ENCODE peak calls at places on chromosomes 5 and 9, in eight cellular contexts. I, Z, K, Y, X, M, O and W are unnamed samples.

GRCh38 chr9:79300153-79300552 is 271.6 kb upstream of the TLE4 start:
- DNase-seq in I (no peak), K (no peak), X (no peak), Z (no peak), M (no peak), Y (no peak), O (no peak), W (no peak)

GRCh38 chr9:114385412-114386181 is 2.2 kb downstream of the AKNA start:
- DNase-seq in K (no peak), I (peak), Z (no peak), Y (no peak), X (peak), M (peak), O (peak), W (no peak)

GRCh38 chr9:113349044-113349433 is 302 bp upstream of the BSPRY start:
- DNase-seq in I (no peak), Z (no peak), M (no peak), K (peak), X (no peak), Y (no peak), O (no peak), W (no peak)

GRCh38 chr9:126842220-126842842 is 18.1 kb upstream of the ZBTB34 start:
- DNase-seq in Y (no peak), X (no peak), I (no peak), Z (no peak), M (no peak), O (no peak), K (no peak), W (no peak)

GRCh38 chr9:131148966-131149677 is 23.7 kb downstream of the NUP214 start:
- DNase-seq in X (no peak), O (no peak), I (no peak), Y (no peak), Z (no peak), M (no peak), K (no peak), W (no peak)

GRCh38 chr5:41832430-41832829 is 37.8 kb downstream of the OXCT1 start:
- DNase-seq in O (no peak), Z (no peak), Y (no peak), M (no peak), X (no peak), K (no peak), I (no peak), W (no peak)

GRCh38 chr9:115212832-115213231 is 94.9 kb upstream of the TNC start:
- DNase-seq in M (no peak), I (no peak), X (no peak), Z (no peak), Y (no peak), K (no peak), O (no peak), W (no peak)

GRCh38 chr5:165201364-165202143 is 1696.1 kb downstream of the MAT2B start:
- DNase-seq in O (no peak), I (no peak), Y (no peak), M (peak), Z (no peak), X (peak), K (no peak), W (no peak)

GRCh38 chr5:34008721-34009120 is 871 bp upstream of the AMACR start:
- DNase-seq in K (no peak), Z (no peak), O (no peak), I (no peak), M (no peak), Y (no peak), X (no peak), W (no peak)

GRCh38 chr5:31854181-31854624 is 215.3 kb downstream of the PDZD2 start:
- DNase-seq in K (peak), I (no peak), Y (no peak), O (no peak), M (peak), X (peak), Z (peak), W (peak)

GRCh38 chr9:93650448-93650847 is 74.1 kb downstream of the PHF2 start:
- DNase-seq in Z (peak), X (no peak), M (no peak), K (no peak), I (no peak), Y (peak), O (peak), W (no peak)

GRCh38 chr5:180161420-180162303 is 47.3 kb downstream of the RASGEF1C start:
- DNase-seq in M (no peak), K (peak), I (no peak), O (no peak), X (no peak), Y (peak), Z (no peak), W (no peak)
- TF ChIP-seq CTCF in M (no peak), K (peak), I (no peak), O (no peak), X (no peak), Y (peak), Z (no peak), W (no peak)

GRCh38 chr9:110101531-110102161 is 106.3 kb downstream of the C9orf152 start:
- DNase-seq in X (no peak), M (no peak), Z (no peak), K (no peak), Y (no peak), I (no peak), O (peak), W (no peak)

GRCh38 chr9:110104201-110104845 is 103.6 kb downstream of the C9orf152 start:
- DNase-seq in I (no peak), M (no peak), X (peak), O (no peak), K (no peak), Z (no peak), Y (no peak), W (no peak)

GRCh38 chr9:110106698-110107097 is 101.3 kb downstream of the C9orf152 start:
- DNase-seq in X (no peak), M (no peak), Y (no peak), K (peak), I (no peak), O (no peak), Z (no peak), W (no peak)

GRCh38 chr9:110105107-110105506 is 102.9 kb downstream of the C9orf152 start:
- DNase-seq in Z (no peak), M (no peak), K (no peak), Y (no peak), X (peak), O (no peak), I (no peak), W (no peak)

GRCh38 chr9:110103257-110103656 is 104.7 kb downstream of the C9orf152 start:
- DNase-seq in Z (no peak), X (no peak), Y (no peak), I (no peak), O (no peak), K (no peak), M (no peak), W (no peak)
- TF ChIP-seq CTCF in Z (no peak), X (no peak), Y (no peak), I (no peak), O (no peak), K (no peak), M (no peak), W (no peak)

GRCh38 chr9:124520206-124520596 is 13.0 kb upstream of the NR5A1 start:
- DNase-seq in M (no peak), Y (no peak), O (peak), X (no peak), I (no peak), K (no peak), Z (no peak), W (no peak)

GRCh38 chr9:124518116-124518515 is 10.9 kb upstream of the NR5A1 start:
- DNase-seq in M (no peak), Y (no peak), O (no peak), X (no peak), Z (no peak), I (no peak), K (no peak), W (no peak)

GRCh38 chr9:124526174-124526573 is 19.0 kb upstream of the NR5A1 start:
- DNase-seq in O (no peak), Y (no peak), Z (no peak), I (no peak), X (no peak), M (no peak), K (no peak), W (no peak)

GRCh38 chr9:124521142-124521541 is 13.9 kb upstream of the NR5A1 start:
- DNase-seq in M (no peak), I (no peak), K (no peak), O (no peak), X (no peak), Y (no peak), Z (no peak), W (no peak)

DNA sequence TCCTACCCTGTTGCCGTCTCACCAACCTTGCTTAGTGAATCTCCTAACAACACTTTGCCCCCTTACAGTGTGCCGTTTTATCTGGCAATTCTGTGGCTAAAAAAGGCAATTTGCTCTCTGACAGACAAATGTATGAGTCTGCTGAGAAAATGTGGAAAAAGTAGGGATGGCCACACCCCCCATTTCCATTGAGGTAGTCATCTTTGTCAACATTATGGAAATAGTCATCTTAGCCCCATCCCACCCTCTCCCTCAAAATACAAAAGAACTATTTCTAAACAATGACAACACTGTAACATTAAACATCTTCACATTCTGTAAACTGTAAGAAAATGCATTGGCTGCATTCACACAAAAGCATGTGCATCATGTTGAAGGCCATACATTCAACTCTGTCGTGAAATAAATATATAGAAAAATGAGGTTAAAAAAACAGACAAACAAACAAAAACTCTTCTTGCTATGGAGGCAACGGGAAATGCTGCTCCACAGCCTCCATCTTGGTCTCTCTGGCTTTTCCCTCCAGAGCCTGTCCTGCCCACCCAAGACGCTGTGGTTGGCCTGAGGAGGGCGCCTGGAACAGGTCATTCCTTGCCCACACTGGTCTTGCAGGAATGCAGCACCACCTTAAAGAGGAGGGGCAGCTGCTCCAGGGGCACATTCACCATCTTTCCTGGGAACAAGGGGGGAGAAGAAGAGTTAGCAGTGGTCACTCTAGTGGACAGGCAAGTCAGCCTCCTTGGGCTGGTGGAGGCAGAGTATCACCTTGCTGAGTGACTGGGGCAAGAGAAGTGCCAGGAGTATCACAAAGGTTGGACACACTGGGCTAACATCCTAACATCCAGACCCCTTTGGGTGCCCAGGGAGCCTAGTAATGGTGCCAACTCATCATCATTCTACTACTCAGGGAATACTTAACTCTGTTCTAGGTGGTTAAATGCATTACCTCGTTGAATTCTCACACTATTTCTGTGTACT is 15.2 kb upstream of the NR5A1 start:
- DNase-seq in K (peak), Y (no peak), M (no peak), Z (peak), X (no peak), O (no peak), I (no peak), W (no peak)
- TF ChIP-seq CTCF in K (peak), Y (no peak), M (no peak), Z (no peak), X (peak), O (no peak), I (no peak), W (no peak)

GRCh38 chr9:26892251-26893029 is at the start of gene CAAP1:
- DNase-seq in M (peak), Y (peak), I (peak), K (peak), O (peak), Z (peak), X (peak), W (peak)
- TF ChIP-seq CTCF in M (peak), Y (peak), I (peak), K (peak), O (no peak), Z (no peak), X (peak), W (peak)

DNA sequence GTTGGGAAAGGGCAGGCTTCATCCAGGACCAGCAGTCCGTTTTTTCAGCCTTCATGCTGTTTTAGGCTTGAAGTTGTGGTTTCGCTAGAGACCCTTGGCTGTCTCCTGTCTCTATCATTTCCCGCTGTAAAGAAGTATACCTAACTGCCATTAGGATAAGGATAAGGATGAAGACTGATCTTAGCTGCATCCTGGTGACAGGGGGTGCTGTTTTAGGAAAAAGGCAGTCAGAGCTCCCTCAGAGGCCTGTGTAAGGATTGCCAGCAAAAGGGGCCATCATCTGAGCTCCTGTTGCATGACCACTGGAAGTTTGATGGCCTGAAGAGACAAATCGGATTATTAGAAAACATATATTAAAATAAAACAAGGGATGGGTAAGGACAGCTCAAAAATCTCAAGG is 64.8 kb upstream of the FGF10 start:
- DNase-seq in X (no peak), Z (peak), O (no peak), I (no peak), K (peak), Y (no peak), M (no peak), W (no peak)
- TF ChIP-seq CTCF in X (no peak), Z (no peak), O (no peak), I (no peak), K (no peak), Y (no peak), M (no peak), W (no peak)